ENCODE peak calls at places on chromosomes 7 and 10, in five cellular contexts. A is lung; Y is HEK293T; W is EL; H is stimulated activated CD8-positive, alpha-beta memory T cell treated with anti-CD3 and anti-CD28 coated beads, Interleukin-7, amount 100 ng/mL, for 1 hour. L is an unnamed sample.

GRCh38 chr7:92843034-92843760 is 6.8 kb upstream of the CDK6 start:
- DNase-seq in A (no peak), Y (no peak), W (peak; percentile 39), H (no peak), L (no peak)

GRCh38 chr10:26909753-26910152 is 49.0 kb upstream of the ABI1 start:
- DNase-seq in A (no peak), Y (no peak), W (no peak), H (no peak), L (no peak)

GRCh38 chr10:28367865-28368541 is 65.1 kb upstream of the MPP7 start:
- DNase-seq in A (peak; percentile 36), Y (no peak), W (peak; percentile 20), H (peak; percentile 2), L (peak; percentile 45)

GRCh38 chr10:33509231-33509871 is 174.9 kb upstream of the NRP1 start:
- DNase-seq in A (peak; percentile 46), Y (peak; percentile 13), W (peak; percentile 89), H (no peak), L (no peak)

GRCh38 chr7:90677742-90678439 is 81.8 kb downstream of the CDK14 start:
- DNase-seq in A (no peak), Y (no peak), W (no peak), H (no peak), L (no peak)

GRCh38 chr10:62514079-62514693 is 140.0 kb downstream of the ZNF365 start:
- DNase-seq in A (no peak), Y (no peak), W (no peak), H (no peak), L (no peak)

GRCh38 chr10:101228682-101229274 is 485 bp downstream of the LBX1 start:
- DNase-seq in A (no peak), Y (no peak), W (no peak), H (no peak), L (no peak)

GRCh38 chr7:4178416-4178815 is 503.7 kb upstream of the FOXK1 start:
- DNase-seq in A (no peak), Y (no peak), W (no peak), H (no peak), L (no peak)

GRCh38 chr10:69813632-69814031 is 11.9 kb downstream of the COL13A1 start:
- DNase-seq in A (no peak), Y (no peak), W (no peak), H (no peak), L (no peak)

GRCh38 chr7:31145339-31145738 is 93.2 kb downstream of the ADCYAP1R1 start:
- DNase-seq in A (no peak), Y (no peak), W (no peak), H (no peak), L (no peak)

GRCh38 chr10:49539320-49539885 is 482 bp upstream of the ERCC6 start:
- DNase-seq in A (peak; percentile 41), Y (peak; percentile 27), W (peak; percentile 61), H (no peak), L (no peak)

GRCh38 chr7:50649259-50649885 is 84.2 kb upstream of the DDC start:
- DNase-seq in A (peak; percentile 19), Y (no peak), W (no peak), H (no peak), L (no peak)

L was measured in central memory CD8-positive, alpha-beta T cell.